ENCODE peak calls at places on chromosomes 4 and X, in eight cellular contexts. G, C, A, E, R, D, L and U are unnamed samples.

GRCh38 chr4:127141857-127142256 is 490.9 kb upstream of the INTU start:
- DNase-seq in G (no peak), C (peak), A (no peak), E (peak), R (no peak), D (no peak), L (no peak), U (peak)

GRCh38 chrX:107571296-107571998 is 56.9 kb upstream of the PRPS1 start:
- DNase-seq in G (no peak), C (peak), A (no peak), E (peak), R (no peak), D (no peak), L (no peak), U (peak)

GRCh38 chr4:179843370-179843769 is 2399.8 kb upstream of the TENM3 start:
- DNase-seq in G (no peak), C (no peak), A (no peak), E (no peak), R (no peak), D (no peak), L (no peak), U (no peak)

GRCh38 chr4:144648042-144648441 is 2.1 kb downstream of the HHIP start:
- DNase-seq in G (no peak), C (no peak), A (no peak), E (peak), R (no peak), D (no peak), L (no peak), U (no peak)

GRCh38 chrX:45517090-45517973 is 316.7 kb upstream of the DIPK2B start:
- DNase-seq in G (no peak), C (peak), A (no peak), E (peak), R (no peak), D (no peak), L (no peak), U (peak)

GRCh38 chr4:1239141-1239948 is 9.6 kb downstream of the CTBP1 start:
- DNase-seq in G (no peak), C (no peak), A (no peak), E (no peak), R (no peak), D (peak), L (peak), U (no peak)

GRCh38 chr4:79576480-79576803 is 168.4 kb upstream of the GK2 start:
- DNase-seq in G (peak), C (peak), A (no peak), E (peak), R (peak), D (no peak), L (no peak), U (peak)

GRCh38 chr4:128831526-128832252 is 22.2 kb downstream of the JADE1 start:
- DNase-seq in G (no peak), C (peak), A (no peak), E (peak), R (peak), D (no peak), L (no peak), U (no peak)

GRCh38 chrX:19684265-19684664 is 169.0 kb upstream of the MAP3K15 start:
- DNase-seq in G (no peak), C (no peak), A (no peak), E (no peak), R (no peak), D (no peak), L (no peak), U (no peak)

GRCh38 chr4:20684852-20685763 is 15.2 kb upstream of the PACRGL start:
- DNase-seq in G (no peak), C (peak), A (no peak), E (peak), R (peak), D (no peak), L (no peak), U (no peak)

GRCh38 chr4:25531272-25531671 is 124.4 kb upstream of the SLC34A2 start:
- DNase-seq in G (no peak), C (no peak), A (no peak), E (no peak), R (no peak), D (no peak), L (no peak), U (no peak)

GRCh38 chr4:42654606-42655005 is 2.3 kb downstream of the ATP8A1 start:
- DNase-seq in G (no peak), C (peak), A (no peak), E (peak), R (no peak), D (no peak), L (peak), U (peak)

GRCh38 chrX:16807548-16807947 is 21.3 kb downstream of the TXLNG start:
- DNase-seq in G (no peak), C (peak), A (no peak), E (peak), R (peak), D (no peak), L (no peak), U (no peak)

GRCh38 chr4:42816189-42816588 is 76.3 kb upstream of the GRXCR1 start:
- DNase-seq in G (no peak), C (no peak), A (no peak), E (no peak), R (no peak), D (no peak), L (no peak), U (no peak)

GRCh38 chr4:188613976-188614375 is 474.7 kb downstream of the TRIML1 start:
- DNase-seq in G (no peak), C (no peak), A (no peak), E (no peak), R (no peak), D (no peak), L (no peak), U (no peak)

GRCh38 chrX:24025741-24026402 is 1.1 kb downstream of the KLHL15 start:
- DNase-seq in G (no peak), C (peak), A (no peak), E (peak), R (peak), D (peak), L (peak), U (no peak)

GRCh38 chrX:74579597-74580209 is 34.7 kb downstream of the RLIM start:
- DNase-seq in G (no peak), C (peak), A (no peak), E (peak), R (no peak), D (no peak), L (no peak), U (no peak)

GRCh38 chr4:147361726-147362125 is 119.2 kb upstream of the EDNRA start:
- DNase-seq in G (no peak), C (peak), A (no peak), E (peak), R (no peak), D (no peak), L (peak), U (peak)

GRCh38 chr4:113907559-113907958 is 71.9 kb downstream of the ARSJ start:
- DNase-seq in G (no peak), C (no peak), A (no peak), E (no peak), R (no peak), D (no peak), L (no peak), U (no peak)

GRCh38 chr4:141654098-141654497 is 17.7 kb downstream of the IL15 start:
- DNase-seq in G (no peak), C (peak), A (no peak), E (peak), R (peak), D (no peak), L (peak), U (peak)

GRCh38 chr4:41213563-41214157 is 682 bp downstream of the APBB2 start:
- DNase-seq in G (peak), C (peak), A (no peak), E (no peak), R (peak), D (no peak), L (no peak), U (no peak)

GRCh38 chrX:1323315-1323714 is 13.3 kb upstream of the IL3RA start:
- DNase-seq in G (no peak), C (no peak), A (peak), E (no peak), R (no peak), D (no peak), L (peak), U (peak)

GRCh38 chr4:101655847-101656246 is 134.7 kb upstream of the BANK1 start:
- DNase-seq in G (no peak), C (no peak), A (no peak), E (no peak), R (no peak), D (no peak), L (no peak), U (no peak)

GRCh38 chr4:76087007-76087769 is 12.7 kb downstream of the ART3 start:
- DNase-seq in G (peak), C (peak), A (no peak), E (peak), R (peak), D (no peak), L (peak), U (peak)

GRCh38 chr4:48698029-48698901 is 81.8 kb downstream of the FRYL start:
- DNase-seq in G (no peak), C (peak), A (no peak), E (peak), R (no peak), D (no peak), L (peak), U (peak)

GRCh38 chr4:109406337-109406931 is 27.2 kb upstream of the SEC24B start:
- DNase-seq in G (no peak), C (peak), A (no peak), E (peak), R (peak), D (no peak), L (no peak), U (no peak)

GRCh38 chrX:39855748-39856129 is 242.0 kb downstream of the BCOR start:
- DNase-seq in G (no peak), C (peak), A (peak), E (peak), R (no peak), D (no peak), L (peak), U (peak)

GRCh38 chr4:52035190-52035589 is 2.9 kb downstream of the SGCB start:
- DNase-seq in G (no peak), C (no peak), A (no peak), E (no peak), R (no peak), D (no peak), L (no peak), U (no peak)

GRCh38 chr4:142435599-142436235 is 410.4 kb downstream of the INPP4B start:
- DNase-seq in G (peak), C (no peak), A (no peak), E (no peak), R (no peak), D (no peak), L (no peak), U (no peak)

GRCh38 chrX:155035688-155036087 is 9.0 kb downstream of the FUNDC2 start:
- DNase-seq in G (no peak), C (no peak), A (no peak), E (no peak), R (no peak), D (no peak), L (no peak), U (no peak)

GRCh38 chr4:81257021-81257420 is 42.0 kb upstream of the PRKG2 start:
- DNase-seq in G (no peak), C (peak), A (no peak), E (peak), R (no peak), D (no peak), L (no peak), U (peak)

GRCh38 chr4:18975916-18976610 is 954.5 kb upstream of the LCORL start:
- DNase-seq in G (no peak), C (no peak), A (no peak), E (no peak), R (no peak), D (no peak), L (no peak), U (no peak)